ENCODE peak calls at places on chromosome 20, in eight cellular contexts. V is MCF 10A; H is mucosa of gallbladder; U is mammary epithelial cell; W is naive thymus-derived CD8-positive, alpha-beta T cell; L is ureter; T is SHP77 treated with DMSO at 0.1 percent for 48 hours; P is mesenteric fat pad. G is an unnamed sample.

GRCh38 chr20:60214901-60215522 is 256.8 kb downstream of the CDH26 start:
- DNase-seq in V (no peak), H (no peak), U (peak), W (no peak), L (no peak), T (no peak), P (no peak), G (no peak)

GRCh38 chr20:44069203-44069931 is 117.6 kb downstream of the JPH2 start:
- DNase-seq in V (no peak), H (peak), U (no peak), W (peak), L (peak), T (no peak), P (peak), G (no peak)

GRCh38 chr20:24949756-24950127 is 673 bp downstream of the CST7 start:
- DNase-seq in V (no peak), H (peak), U (no peak), W (no peak), L (peak), T (no peak), P (no peak), G (no peak)

GRCh38 chr20:18496042-18496441 is 983 bp downstream of the RBBP9 start:
- DNase-seq in V (peak), H (no peak), U (peak), W (no peak), L (no peak), T (peak), P (no peak), G (peak)

GRCh38 chr20:56249244-56249955 is 868 bp downstream of the MC3R start:
- DNase-seq in V (peak), H (no peak), U (no peak), W (no peak), L (no peak), T (peak), P (no peak), G (peak)

GRCh38 chr20:592506-592905 is 17.6 kb downstream of the TCF15 start:
- DNase-seq in V (no peak), H (no peak), U (no peak), W (no peak), L (no peak), T (no peak), P (peak), G (no peak)

GRCh38 chr20:10314198-10314597 is 95.6 kb downstream of the SNAP25 start:
- DNase-seq in V (peak), H (no peak), U (no peak), W (no peak), L (no peak), T (no peak), P (no peak), G (no peak)

GRCh38 chr20:51934301-51935002 is 132.1 kb upstream of the SALL4 start:
- DNase-seq in V (no peak), H (no peak), U (no peak), W (no peak), L (no peak), T (no peak), P (no peak), G (no peak)

GRCh38 chr20:53291548-53291947 is 302.1 kb downstream of the ZNF217 start:
- DNase-seq in V (peak), H (no peak), U (no peak), W (no peak), L (no peak), T (no peak), P (no peak), G (no peak)

GRCh38 chr20:25035924-25036323 is 22.0 kb downstream of the ACSS1 start:
- DNase-seq in V (no peak), H (no peak), U (no peak), W (no peak), L (no peak), T (no peak), P (no peak), G (no peak)

GRCh38 chr20:13533946-13534345 is 104.8 kb downstream of the TASP1 start:
- DNase-seq in V (no peak), H (no peak), U (peak), W (no peak), L (no peak), T (no peak), P (no peak), G (no peak)

GRCh38 chr20:63736893-63737689 is 627 bp downstream of the LIME1 start:
- DNase-seq in V (no peak), H (no peak), U (no peak), W (peak), L (no peak), T (no peak), P (no peak), G (no peak)

GRCh38 chr20:17875981-17876385 is 92.6 kb downstream of the SNX5 start:
- DNase-seq in V (no peak), H (no peak), U (no peak), W (no peak), L (no peak), T (no peak), P (no peak), G (no peak)

GRCh38 chr20:58697867-58698703 is 5.5 kb downstream of the NPEPL1 start:
- DNase-seq in V (no peak), H (no peak), U (no peak), W (no peak), L (peak), T (no peak), P (peak), G (no peak)

GRCh38 chr20:31515775-31516107 is 1.5 kb downstream of the HM13 start:
- DNase-seq in V (no peak), H (no peak), U (no peak), W (no peak), L (no peak), T (no peak), P (no peak), G (peak)

GRCh38 chr20:45835230-45836224 is 1.9 kb downstream of the SNX21 start:
- DNase-seq in V (peak), H (no peak), U (no peak), W (no peak), L (no peak), T (no peak), P (no peak), G (no peak)

GRCh38 chr20:20759132-20759531 is 46.7 kb upstream of the RALGAPA2 start:
- DNase-seq in V (no peak), H (peak), U (no peak), W (no peak), L (no peak), T (no peak), P (no peak), G (no peak)

GRCh38 chr20:51654060-51654459 is 111.5 kb upstream of the NFATC2 start:
- DNase-seq in V (no peak), H (no peak), U (no peak), W (no peak), L (no peak), T (no peak), P (no peak), G (no peak)

GRCh38 chr20:23442436-23442835 is 3.0 kb downstream of the CSTL1 start:
- DNase-seq in V (no peak), H (no peak), U (no peak), W (no peak), L (no peak), T (no peak), P (peak), G (no peak)

GRCh38 chr20:561437-562231 is 18.0 kb upstream of the CSNK2A1 start:
- DNase-seq in V (peak), H (peak), U (peak), W (peak), L (peak), T (peak), P (no peak), G (no peak)

GRCh38 chr20:15022921-15023320 is 685.5 kb upstream of the FLRT3 start:
- DNase-seq in V (no peak), H (no peak), U (peak), W (no peak), L (no peak), T (no peak), P (no peak), G (no peak)

GRCh38 chr20:4683261-4683660 is 38.4 kb upstream of the PRND start:
- DNase-seq in V (no peak), H (no peak), U (no peak), W (no peak), L (no peak), T (no peak), P (no peak), G (no peak)

GRCh38 chr20:19909696-19910095 is 107.5 kb upstream of the NAA20 start:
- DNase-seq in V (peak), H (no peak), U (no peak), W (no peak), L (no peak), T (no peak), P (peak), G (no peak)

GRCh38 chr20:54133434-54134427 is 40.1 kb downstream of the CYP24A1 start:
- DNase-seq in V (peak), H (peak), U (peak), W (no peak), L (peak), T (no peak), P (no peak), G (no peak)

GRCh38 chr20:14189794-14190402 is 147.5 kb downstream of the FLRT3 start:
- DNase-seq in V (peak), H (peak), U (peak), W (no peak), L (no peak), T (peak), P (no peak), G (no peak)

GRCh38 chr20:8812818-8813217 is 256.1 kb upstream of the PLCB4 start:
- DNase-seq in V (no peak), H (no peak), U (no peak), W (no peak), L (peak), T (no peak), P (no peak), G (peak)

GRCh38 chr20:29497261-29497671 is 1760.2 kb upstream of the DEFB115 start:
- DNase-seq in V (no peak), H (no peak), U (no peak), W (no peak), L (no peak), T (peak), P (peak), G (peak)

GRCh38 chr20:53517146-53517545 is 76.5 kb downstream of the ZNF217 start:
- DNase-seq in V (no peak), H (peak), U (no peak), W (no peak), L (no peak), T (no peak), P (peak), G (no peak)

GRCh38 chr20:54170963-54171362 is 2.8 kb downstream of the CYP24A1 start:
- DNase-seq in V (no peak), H (no peak), U (no peak), W (no peak), L (no peak), T (no peak), P (no peak), G (no peak)

G was measured in upper lobe of left lung.